ENCODE peak calls at places on chromosomes 3 and 15, in seven cellular contexts. D, O, M, B, T, S and Y are unnamed samples.

GRCh38 chr15:58966698-58967097 is 20.8 kb upstream of the RNF111 start:
- DNase-seq in D (no peak), O (no peak), M (no peak), B (peak), T (no peak), S (no peak), Y (no peak)

GRCh38 chr15:39199076-39199475 is 381.8 kb upstream of the THBS1 start:
- DNase-seq in D (peak), O (no peak), M (peak), B (no peak), T (no peak), S (no peak), Y (no peak)

GRCh38 chr3:142705256-142705655 is 18.6 kb upstream of the TRPC1 start:
- DNase-seq in D (no peak), O (no peak), M (no peak), B (peak), T (no peak), S (no peak), Y (no peak)

GRCh38 chr3:114336122-114336697 is 42.4 kb downstream of the TIGIT start:
- DNase-seq in D (no peak), O (no peak), M (no peak), B (peak), T (peak), S (no peak), Y (no peak)

GRCh38 chr15:92810418-92811138 is 89.5 kb upstream of the CHD2 start:
- DNase-seq in D (peak), O (no peak), M (no peak), B (peak), T (peak), S (peak), Y (no peak)

GRCh38 chr3:48727511-48727910 is 10.5 kb upstream of the IP6K2 start:
- DNase-seq in D (no peak), O (no peak), M (no peak), B (no peak), T (no peak), S (no peak), Y (no peak)

GRCh38 chr15:51401872-51402517 is 60.5 kb downstream of the GLDN start:
- DNase-seq in D (peak), O (peak), M (no peak), B (peak), T (no peak), S (no peak), Y (no peak)

GRCh38 chr15:68218847-68219798 is 10.4 kb downstream of the CLN6 start:
- DNase-seq in D (no peak), O (no peak), M (no peak), B (no peak), T (no peak), S (peak), Y (no peak)

GRCh38 chr15:39283531-39283930 is 297.3 kb upstream of the THBS1 start:
- DNase-seq in D (no peak), O (no peak), M (no peak), B (peak), T (peak), S (no peak), Y (no peak)

GRCh38 chr3:73029321-73029796 is 32.1 kb upstream of the EBLN2 start:
- DNase-seq in D (no peak), O (no peak), M (peak), B (peak), T (peak), S (no peak), Y (no peak)

GRCh38 chr15:86863226-86863915 is 783.7 kb downstream of the AGBL1 start:
- DNase-seq in D (peak), O (no peak), M (no peak), B (peak), T (peak), S (no peak), Y (no peak)

GRCh38 chr3:98602078-98602678 is 8.8 kb upstream of the CPOX start:
- DNase-seq in D (peak), O (no peak), M (no peak), B (peak), T (peak), S (no peak), Y (no peak)

GRCh38 chr3:65439641-65440040 is 599.1 kb downstream of the MAGI1 start:
- DNase-seq in D (peak), O (peak), M (no peak), B (peak), T (peak), S (no peak), Y (no peak)

GRCh38 chr3:134357914-134358811 is 16.1 kb downstream of the AMOTL2 start:
- DNase-seq in D (peak), O (no peak), M (peak), B (peak), T (peak), S (no peak), Y (no peak)
- TF ChIP-seq CTCF in D (peak), O (peak), M (peak), B (peak), T (peak), S (no peak), Y (peak)

GRCh38 chr3:10703875-10704274 is 112.2 kb upstream of the SLC6A11 start:
- DNase-seq in D (peak), O (no peak), M (no peak), B (peak), T (peak), S (no peak), Y (no peak)
- TF ChIP-seq CTCF in D (peak), O (peak), M (peak), B (peak), T (peak), S (no peak), Y (peak)

DNA sequence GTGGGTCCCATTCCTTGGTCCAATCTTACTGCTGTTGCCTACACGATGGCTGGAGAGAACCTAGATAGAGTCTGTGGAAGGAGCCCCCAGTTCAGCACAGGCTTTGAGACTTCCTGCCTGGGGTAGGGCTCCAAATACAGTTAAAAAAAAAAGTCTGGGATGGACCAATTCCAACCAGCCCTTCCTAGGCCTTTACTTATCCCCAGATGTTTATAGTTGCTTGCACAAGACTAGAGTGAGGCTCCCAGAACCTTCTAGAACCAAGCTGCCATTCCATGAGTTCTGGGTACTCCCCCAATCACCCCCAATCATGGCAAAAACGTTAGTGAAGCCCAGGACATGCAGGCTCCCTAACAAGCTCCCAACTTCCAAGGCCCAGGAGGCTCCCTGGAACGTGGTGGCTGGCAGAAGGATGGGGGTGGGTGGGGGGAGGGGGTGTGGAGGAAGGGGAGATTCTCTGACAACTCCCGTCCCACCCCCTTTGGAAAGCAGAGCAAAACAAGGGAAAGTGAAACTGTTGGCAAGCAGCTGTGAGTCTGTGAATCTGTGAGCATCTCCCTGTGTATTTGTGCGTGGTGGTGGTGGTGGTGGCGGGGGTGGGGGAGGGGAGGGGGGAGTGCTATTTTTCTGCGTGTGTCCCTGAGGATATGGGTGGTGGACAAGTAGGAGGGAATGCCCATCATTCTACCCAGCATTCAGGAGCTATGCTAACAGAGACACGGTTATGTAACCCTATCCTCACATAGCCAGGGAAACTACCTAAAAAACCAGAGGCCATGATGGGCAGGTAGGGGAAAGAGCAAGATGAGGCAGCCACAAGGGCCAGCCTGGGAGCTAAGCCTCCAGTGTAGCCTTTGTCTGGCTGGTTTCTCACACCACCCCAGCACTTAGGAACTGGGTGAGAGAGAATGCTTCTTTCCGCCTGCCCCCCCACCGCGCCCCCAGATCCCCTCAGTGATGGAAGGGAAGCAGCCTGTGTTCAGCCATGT is 2.0 kb downstream of the MST1R start:
- DNase-seq in D (no peak), O (no peak), M (no peak), B (peak), T (no peak), S (no peak), Y (no peak)
- TF ChIP-seq CTCF in D (no peak), O (no peak), M (no peak), B (no peak), T (no peak), S (no peak), Y (no peak)

GRCh38 chr15:89142423-89142822 is 54.2 kb downstream of the ABHD2 start:
- DNase-seq in D (no peak), O (no peak), M (no peak), B (no peak), T (no peak), S (no peak), Y (no peak)
- TF ChIP-seq CTCF in D (no peak), O (no peak), M (no peak), B (no peak), T (no peak), S (no peak), Y (no peak)

GRCh38 chr3:133444071-133444774 is 44.4 kb downstream of the BFSP2 start:
- DNase-seq in D (no peak), O (no peak), M (no peak), B (peak), T (peak), S (no peak), Y (no peak)
- TF ChIP-seq CTCF in D (no peak), O (no peak), M (no peak), B (no peak), T (peak), S (no peak), Y (no peak)

DNA sequence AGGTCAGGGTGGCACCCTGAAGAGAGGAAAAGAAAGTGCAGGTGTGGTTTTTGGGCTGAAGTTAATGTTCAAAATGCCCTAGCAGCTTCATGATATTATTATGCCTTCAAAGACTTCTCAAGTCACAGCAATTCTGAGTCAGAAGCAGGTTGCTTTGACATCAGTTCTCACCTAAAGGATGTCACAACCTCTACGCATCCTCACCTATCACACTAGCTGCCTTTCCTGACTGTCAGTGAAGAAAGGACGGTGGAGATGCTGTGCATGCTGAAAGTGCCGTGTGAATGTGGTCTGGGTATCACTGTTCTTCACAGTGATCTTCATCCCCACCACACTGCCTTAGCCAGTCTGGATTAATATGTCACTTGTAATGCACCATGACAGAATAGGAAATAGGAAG is 49.6 kb downstream of the NPTN start:
- DNase-seq in D (no peak), O (no peak), M (no peak), B (no peak), T (no peak), S (no peak), Y (no peak)
- TF ChIP-seq CTCF in D (no peak), O (no peak), M (no peak), B (no peak), T (no peak), S (no peak), Y (no peak)

GRCh38 chr3:43670635-43671522 is 19.9 kb upstream of the ABHD5 start:
- DNase-seq in D (no peak), O (no peak), M (no peak), B (no peak), T (no peak), S (no peak), Y (no peak)

GRCh38 chr3:43675593-43675992 is 15.1 kb upstream of the ABHD5 start:
- DNase-seq in D (no peak), O (no peak), M (no peak), B (no peak), T (no peak), S (no peak), Y (no peak)

GRCh38 chr3:43674345-43675085 is 16.2 kb upstream of the ABHD5 start:
- DNase-seq in D (no peak), O (no peak), M (no peak), B (no peak), T (no peak), S (no peak), Y (no peak)

GRCh38 chr3:43676440-43676839 is 14.3 kb upstream of the ABHD5 start:
- DNase-seq in D (no peak), O (no peak), M (no peak), B (no peak), T (no peak), S (no peak), Y (no peak)
- TF ChIP-seq CTCF in D (no peak), O (no peak), M (no peak), B (no peak), T (no peak), S (no peak), Y (no peak)

DNA sequence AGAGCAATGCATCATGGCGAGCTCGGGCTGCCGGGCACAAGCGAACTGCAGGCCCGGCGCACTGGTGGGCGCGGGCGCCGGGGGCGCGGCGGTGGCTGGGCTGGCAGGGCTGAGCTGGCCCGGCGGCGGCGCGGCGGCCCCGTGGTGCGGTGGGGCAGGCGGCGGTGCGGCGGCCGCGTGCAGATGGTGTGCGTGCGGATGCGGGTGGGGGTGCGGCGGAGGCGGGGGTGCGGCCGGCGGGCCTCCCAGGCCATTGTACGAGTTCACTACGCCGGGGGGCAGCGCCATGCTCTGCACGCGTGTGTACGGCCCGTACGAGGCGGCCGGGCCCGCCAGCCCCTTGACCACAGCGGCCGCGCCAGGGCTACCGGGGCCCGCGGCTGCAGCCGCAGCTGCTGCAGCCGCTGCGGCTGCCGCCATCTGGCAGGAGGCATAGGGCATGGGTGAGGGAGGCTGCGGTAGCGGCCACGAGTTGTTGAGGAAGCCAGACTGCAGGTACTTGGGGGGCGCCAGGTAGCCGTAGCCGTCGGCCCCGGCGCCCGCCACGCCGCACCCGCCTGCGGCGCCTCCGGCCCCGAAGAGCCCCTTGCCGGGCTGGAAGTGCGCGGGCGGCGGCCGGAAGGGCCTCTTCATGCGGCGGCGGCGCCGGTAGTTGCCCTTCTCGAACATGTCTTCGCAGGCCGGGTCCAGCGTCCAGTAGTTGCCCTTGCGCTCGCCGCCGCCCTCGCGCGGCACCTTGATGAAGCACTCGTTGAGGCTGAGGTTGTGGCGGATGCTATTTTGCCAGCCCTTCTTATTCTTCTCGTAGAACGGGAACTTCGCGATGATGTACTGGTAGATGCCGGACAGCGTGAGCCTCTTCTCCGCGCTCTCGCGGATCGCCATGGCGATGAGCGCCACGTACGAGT is 1.0 kb downstream of the FOXL2 start:
- DNase-seq in D (peak), O (no peak), M (no peak), B (peak), T (peak), S (no peak), Y (no peak)
- TF ChIP-seq CTCF in D (peak), O (peak), M (peak), B (peak), T (peak), S (no peak), Y (peak)

GRCh38 chr3:53919741-53920140 is 28.1 kb upstream of the SELENOK start:
- DNase-seq in D (no peak), O (no peak), M (no peak), B (no peak), T (no peak), S (no peak), Y (no peak)

GRCh38 chr3:53921296-53921695 is 29.6 kb upstream of the SELENOK start:
- DNase-seq in D (no peak), O (no peak), M (no peak), B (peak), T (no peak), S (no peak), Y (no peak)
- TF ChIP-seq CTCF in D (peak), O (peak), M (peak), B (peak), T (peak), S (no peak), Y (peak)

DNA sequence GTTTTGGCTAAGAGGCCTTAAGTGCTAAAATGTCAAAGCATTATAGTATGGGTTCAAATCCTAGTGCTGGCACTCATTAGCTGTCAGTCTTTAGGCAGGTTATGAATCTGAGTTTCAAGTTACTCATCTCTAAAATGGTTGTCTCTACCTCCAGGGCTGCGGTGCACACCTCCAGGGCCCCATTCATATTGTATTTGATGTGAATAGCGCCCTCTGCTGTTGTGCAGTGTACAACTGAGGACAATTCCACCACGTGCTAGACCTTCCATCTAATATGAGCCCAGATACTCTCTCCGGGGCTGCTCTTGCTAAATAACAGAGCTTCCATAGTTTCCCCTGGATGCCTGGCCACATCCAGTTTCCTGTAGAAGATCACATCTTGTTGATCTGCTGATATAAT is 54.3 kb downstream of the OXNAD1 start:
- DNase-seq in D (peak), O (no peak), M (no peak), B (peak), T (no peak), S (peak), Y (no peak)
- TF ChIP-seq CTCF in D (peak), O (peak), M (peak), B (peak), T (peak), S (peak), Y (peak)